ENCODE peak calls at places on chromosomes 3 and 15, in six cellular contexts. O is foreskin melanocyte; M is H9; L is SHP77; N is natural killer cell treated with Interleukin-12 subunit alpha and Interleukin-12 subunit beta and Interleukin-15 and Interleukin-18, amount 100 ng/mL, for 72 hours; D is ureter. W is an unnamed sample.

GRCh38 chr3:178663572-178663971 is 127.3 kb downstream of the KCNMB2 start:
- DNase-seq in M (no peak), D (no peak), O (no peak), L (no peak), N (no peak), W (no peak)

GRCh38 chr3:110314512-110315114 is 757.0 kb upstream of the NECTIN3 start:
- DNase-seq in N (peak; percentile 64), L (peak; percentile 71), O (peak; percentile 30), D (peak; percentile 47), M (peak; percentile 65), W (no peak)

GRCh38 chr15:59296181-59296617 is 76.5 kb downstream of the MYO1E start:
- DNase-seq in L (no peak), O (peak; percentile 81), M (peak; percentile 5), N (no peak), D (no peak), W (no peak)

GRCh38 chr3:115785782-115786181 is 162.5 kb downstream of the GAP43 start:
- DNase-seq in O (no peak), M (no peak), L (no peak), N (no peak), D (no peak), W (no peak)

GRCh38 chr3:123070471-123070870 is 3.6 kb downstream of the PDIA5 start:
- DNase-seq in O (no peak), D (no peak), L (no peak), N (no peak), M (peak; percentile 28), W (no peak)

GRCh38 chr3:127753898-127754410 is 68.4 kb downstream of the MGLL start:
- DNase-seq in L (no peak), N (no peak), O (no peak), M (no peak), D (no peak), W (no peak)

GRCh38 chr3:177290633-177291032 is 93.4 kb upstream of the TBL1XR1 start:
- DNase-seq in L (no peak), O (no peak), D (no peak), M (no peak), N (no peak), W (no peak)

GRCh38 chr3:101676219-101676764 is 640 bp downstream of the ZBTB11 start:
- DNase-seq in L (no peak), O (peak; percentile 92), N (peak; percentile 98), D (peak; percentile 96), M (peak; percentile 96), W (peak; percentile 94)

GRCh38 chr3:48694610-48695051 is 8.9 kb upstream of the NCKIPSD start:
- DNase-seq in M (no peak), L (no peak), O (no peak), N (no peak), D (peak; percentile 73), W (no peak)

GRCh38 chr3:107430214-107431047 is 53.2 kb downstream of the CCDC54 start:
- DNase-seq in N (no peak), D (no peak), O (no peak), M (peak; percentile 41), L (peak; percentile 14), W (no peak)

GRCh38 chr15:87955284-87955909 is 301.1 kb downstream of the NTRK3 start:
- DNase-seq in N (no peak), O (no peak), L (no peak), D (no peak), M (no peak), W (no peak)

GRCh38 chr3:54596087-54596486 is 331.8 kb downstream of the LRTM1 start:
- DNase-seq in N (no peak), O (no peak), L (no peak), M (no peak), D (no peak), W (no peak)

GRCh38 chr3:47890037-47890831 is 87.3 kb downstream of the DHX30 start:
- DNase-seq in N (no peak), L (no peak), O (no peak), M (no peak), D (no peak), W (no peak)

GRCh38 chr3:38548154-38548931 is 52.2 kb downstream of the EXOG start:
- DNase-seq in N (no peak), D (no peak), L (peak; percentile 23), O (no peak), M (no peak), W (peak; percentile 64)

GRCh38 chr3:122149228-122149627 is 34.2 kb upstream of the CASR start:
- DNase-seq in D (no peak), O (no peak), N (no peak), L (no peak), M (no peak), W (no peak)

GRCh38 chr3:108877906-108878305 is 55.3 kb downstream of the TRAT1 start:
- DNase-seq in M (no peak), O (peak; percentile 46), L (no peak), D (no peak), N (no peak), W (no peak)

GRCh38 chr15:89728254-89728653 is 22.8 kb downstream of the MESP1 start:
- DNase-seq in D (no peak), O (peak; percentile 14), L (no peak), N (no peak), M (no peak), W (no peak)

GRCh38 chr15:70633394-70633793 is 130.0 kb downstream of the UACA start:
- DNase-seq in N (no peak), O (no peak), L (no peak), D (no peak), M (peak; percentile 43), W (no peak)

GRCh38 chr3:50276762-50277101 is 2.2 kb upstream of the LSMEM2 start:
- DNase-seq in O (no peak), N (no peak), M (no peak), L (no peak), D (no peak), W (no peak)

GRCh38 chr3:13206799-13207577 is 133.8 kb upstream of the IQSEC1 start:
- DNase-seq in D (no peak), L (no peak), O (no peak), N (no peak), M (no peak), W (no peak)

GRCh38 chr15:41557673-41558399 is 1.2 kb upstream of the TYRO3 start:
- DNase-seq in M (peak; percentile 89), L (peak; percentile 66), O (peak; percentile 96), N (peak; percentile 77), D (peak; percentile 56), W (peak; percentile 77)

GRCh38 chr3:53257465-53257864 is 1.6 kb upstream of the TKT start:
- DNase-seq in N (no peak), M (no peak), D (no peak), L (no peak), O (no peak), W (no peak)

GRCh38 chr3:152738656-152739055 is 96.3 kb upstream of the P2RY1 start:
- DNase-seq in M (no peak), N (no peak), D (no peak), O (peak; percentile 66), L (no peak), W (no peak)

W was measured in type B pancreatic cell.